ENCODE peak calls at places on chromosomes 7 and 10, in six cellular contexts. T is right lobe of liver, X is lower lobe of right lung, O is breast epithelium, L is tibial artery, Y is GM12865. B is an unnamed sample.

GRCh38 chr7:24757799-24758275 is 573 bp upstream of the GSDME start:
- DNase-seq in T (no peak), X (no peak), O (no peak), L (no peak), Y (peak), B (no peak)

GRCh38 chr10:126387931-126388911 is at the start of gene ADAM12:
- DNase-seq in T (peak), X (no peak), O (no peak), L (peak), Y (no peak), B (no peak)

GRCh38 chr7:70766694-70767093 is 365.2 kb upstream of the GALNT17 start:
- DNase-seq in T (no peak), X (no peak), O (no peak), L (no peak), Y (no peak), B (no peak)

GRCh38 chr7:48154792-48155413 is 16.4 kb upstream of the ABCA13 start:
- DNase-seq in T (no peak), X (no peak), O (no peak), L (no peak), Y (peak), B (no peak)

GRCh38 chr10:118870467-118871243 is 115.9 kb upstream of the CACUL1 start:
- DNase-seq in T (no peak), X (no peak), O (no peak), L (peak), Y (no peak), B (no peak)

GRCh38 chr7:24755541-24756416 is 1.5 kb downstream of the GSDME start:
- DNase-seq in T (no peak), X (no peak), O (no peak), L (no peak), Y (peak), B (no peak)

GRCh38 chr7:154304740-154305679 is 252.8 kb downstream of the DPP6 start:
- DNase-seq in T (no peak), X (no peak), O (no peak), L (no peak), Y (no peak), B (no peak)

GRCh38 chr7:106294334-106294733 is 9.6 kb upstream of the NAMPT start:
- DNase-seq in T (no peak), X (no peak), O (no peak), L (no peak), Y (no peak), B (no peak)

GRCh38 chr7:155584763-155585531 is 38.6 kb upstream of the CNPY1 start:
- DNase-seq in T (peak), X (no peak), O (no peak), L (no peak), Y (no peak), B (no peak)

GRCh38 chr7:16067695-16068094 is 353.6 kb downstream of the CRPPA start:
- DNase-seq in T (no peak), X (no peak), O (no peak), L (no peak), Y (no peak), B (no peak)

GRCh38 chr7:2494191-2495130 is 18.3 kb upstream of the GRIFIN start:
- DNase-seq in T (no peak), X (no peak), O (no peak), L (no peak), Y (no peak), B (no peak)

GRCh38 chr10:4654496-4654895 is 171.5 kb upstream of the AKR1E2 start:
- DNase-seq in T (no peak), X (no peak), O (no peak), L (no peak), Y (no peak), B (no peak)

GRCh38 chr10:22010973-22011408 is 7.5 kb upstream of the DNAJC1 start:
- DNase-seq in T (no peak), X (no peak), O (no peak), L (no peak), Y (peak), B (no peak)

GRCh38 chr10:8054498-8055407 is at the start of gene GATA3:
- DNase-seq in T (no peak), X (peak), O (peak), L (peak), Y (peak), B (no peak)

GRCh38 chr7:123573371-123573770 is 15.8 kb upstream of the NDUFA5 start:
- DNase-seq in T (no peak), X (no peak), O (no peak), L (no peak), Y (no peak), B (no peak)

GRCh38 chr7:32062150-32062549 is 8.1 kb downstream of the PDE1C start:
- DNase-seq in T (no peak), X (peak), O (no peak), L (peak), Y (peak), B (no peak)

GRCh38 chr7:125605241-125605640 is 675.6 kb upstream of the POT1 start:
- DNase-seq in T (no peak), X (no peak), O (no peak), L (no peak), Y (no peak), B (no peak)

GRCh38 chr10:1474376-1475094 is 262.8 kb downstream of the ADARB2 start:
- DNase-seq in T (no peak), X (no peak), O (no peak), L (no peak), Y (no peak), B (no peak)

GRCh38 chr7:26376208-26376917 is 84.7 kb downstream of the SNX10 start:
- DNase-seq in T (peak), X (peak), O (peak), L (no peak), Y (peak), B (no peak)

GRCh38 chr7:89029864-89030263 is 234.3 kb upstream of the TEX47 start:
- DNase-seq in T (no peak), X (no peak), O (no peak), L (no peak), Y (no peak), B (no peak)

GRCh38 chr7:95608344-95609173 is 12.2 kb upstream of the PDK4 start:
- DNase-seq in T (peak), X (peak), O (peak), L (peak), Y (peak), B (peak)

GRCh38 chr7:95614442-95614940 is 18.2 kb upstream of the PDK4 start:
- DNase-seq in T (no peak), X (no peak), O (no peak), L (no peak), Y (no peak), B (no peak)

GRCh38 chr7:95609277-95609971 is 13.1 kb upstream of the PDK4 start:
- DNase-seq in T (no peak), X (no peak), O (no peak), L (peak), Y (no peak), B (no peak)

GRCh38 chr7:95607477-95608010 is 11.2 kb upstream of the PDK4 start:
- DNase-seq in T (no peak), X (no peak), O (no peak), L (peak), Y (no peak), B (no peak)

GRCh38 chr7:95611224-95611623 is 14.9 kb upstream of the PDK4 start:
- DNase-seq in T (no peak), X (no peak), O (no peak), L (no peak), Y (no peak), B (no peak)
- TF ChIP-seq CTCF in T (no peak), X (no peak), O (no peak), L (no peak), Y (no peak), B (no peak)

GRCh38 chr7:129785457-129786178 is 167.1 kb downstream of the UBE2H start:
- DNase-seq in T (no peak), X (no peak), O (no peak), L (no peak), Y (no peak), B (no peak)
- H3K4me3 ChIP-seq in T (no peak), X (peak), O (no peak), L (no peak), Y (no peak), B (peak)

GRCh38 chr10:117450940-117451339 is 75.7 kb upstream of the PDZD8 start:
- DNase-seq in T (no peak), X (no peak), O (no peak), L (no peak), Y (no peak), B (no peak)
- TF ChIP-seq CTCF in T (no peak), X (no peak), O (no peak), L (no peak), Y (no peak), B (no peak)

DNA sequence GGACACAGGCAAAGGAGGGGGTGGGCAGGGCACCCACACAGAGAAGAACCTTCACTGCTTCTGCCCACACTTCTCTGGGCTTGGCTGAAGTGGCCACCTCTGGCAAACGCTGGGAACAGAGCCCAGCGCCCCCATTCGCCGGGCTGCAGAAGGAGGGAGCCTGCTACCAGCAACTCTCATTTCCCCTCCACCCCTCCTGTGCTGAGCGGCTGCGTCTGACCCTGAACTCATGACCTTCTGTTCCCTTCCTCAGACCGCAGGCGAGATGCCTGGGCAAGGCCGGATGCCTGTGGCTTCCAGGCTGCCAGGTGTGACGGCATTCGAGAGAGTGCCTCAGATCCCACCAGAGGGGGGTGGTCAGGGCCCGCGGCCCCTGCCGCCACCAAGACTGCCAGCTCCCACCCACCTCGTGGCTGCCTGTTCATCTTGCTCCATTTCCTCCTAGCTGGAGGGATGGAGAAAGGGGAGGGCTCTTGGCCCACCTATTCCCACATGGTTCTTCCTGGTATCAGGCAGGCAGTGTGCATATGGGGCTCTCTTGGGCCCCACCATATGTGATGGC is 19.8 kb downstream of the DNAJB12 start:
- DNase-seq in T (peak), X (peak), O (peak), L (peak), Y (peak), B (peak)
- H3K4me3 ChIP-seq in T (no peak), X (peak), O (no peak), L (no peak), Y (peak), B (peak)

DNA sequence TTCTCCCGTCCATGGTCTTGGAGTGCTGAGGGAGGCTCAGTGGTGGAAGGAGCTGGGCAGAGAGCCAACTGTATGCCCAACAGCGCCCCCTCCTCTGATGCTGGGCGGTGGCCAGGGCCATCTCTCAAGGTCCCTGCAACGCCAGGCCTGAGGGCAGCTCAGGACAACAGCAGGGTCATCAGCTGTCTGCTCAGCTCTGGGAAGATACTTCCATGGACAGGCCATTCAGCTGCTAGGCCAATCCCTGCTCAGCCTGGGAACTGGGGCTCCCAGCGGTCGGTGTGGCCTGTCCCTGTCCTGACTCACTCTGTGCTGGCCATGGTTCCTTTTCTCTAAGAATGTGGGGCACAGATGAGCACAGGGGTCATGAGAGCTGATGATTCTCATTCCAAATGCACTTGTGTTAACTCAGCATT is 72.8 kb downstream of the ADCY1 start:
- DNase-seq in T (no peak), X (no peak), O (peak), L (no peak), Y (no peak), B (no peak)
- TF ChIP-seq CTCF in T (no peak), X (no peak), O (no peak), L (no peak), Y (no peak), B (no peak)